ENCODE peak calls at places on chromosomes 3 and 15, in ten cellular contexts. One of them, this sample, is unnamed.

GRCh38 chr3:138919304-138919703 is 27.6 kb downstream of the FOXL2 start:
- DNase-seq in RPMI7951: peak
- DNase-seq in left ventricle myocardium inferior: no peak
- DNase-seq in fibroblast of lung: no peak
- DNase-seq in stimulated activated CD4-positive, alpha-beta T cell treated with anti-CD3 and anti-CD28 coated beads, Interleukin-1b, Interleukin-23, amount 100 ng/mL, for 1 hour: no peak
- DNase-seq in stimulated activated naive CD8-positive, alpha-beta T cell treated with anti-CD3 and anti-CD28 coated beads, Interleukin-15, amount 100 ng/mL, for 72 hours: no peak
- DNase-seq in hippocampal formation: no peak
- DNase-seq in stimulated activated CD8-positive, alpha-beta memory T cell treated with anti-CD3 and anti-CD28 coated beads, Interleukin-4, amount 100 ng/mL, for 48 hours: no peak
- DNase-seq in C1 segment of cervical spinal cord: no peak
- DNase-seq in germinal center: no peak
- DNase-seq in this sample: no peak

GRCh38 chr3:50885491-50885890 is 210.8 kb downstream of the DOCK3 start:
- DNase-seq in RPMI7951: peak
- DNase-seq in left ventricle myocardium inferior: no peak
- DNase-seq in fibroblast of lung: no peak
- DNase-seq in stimulated activated CD4-positive, alpha-beta T cell treated with anti-CD3 and anti-CD28 coated beads, Interleukin-1b, Interleukin-23, amount 100 ng/mL, for 1 hour: no peak
- DNase-seq in stimulated activated naive CD8-positive, alpha-beta T cell treated with anti-CD3 and anti-CD28 coated beads, Interleukin-15, amount 100 ng/mL, for 72 hours: no peak
- DNase-seq in hippocampal formation: no peak
- DNase-seq in stimulated activated CD8-positive, alpha-beta memory T cell treated with anti-CD3 and anti-CD28 coated beads, Interleukin-4, amount 100 ng/mL, for 48 hours: no peak
- DNase-seq in C1 segment of cervical spinal cord: no peak
- DNase-seq in germinal center: no peak
- DNase-seq in this sample: no peak

GRCh38 chr15:83010709-83011270 is 649 bp downstream of the C15orf40 start:
- DNase-seq in RPMI7951: peak
- DNase-seq in left ventricle myocardium inferior: peak
- DNase-seq in fibroblast of lung: peak
- DNase-seq in stimulated activated CD4-positive, alpha-beta T cell treated with anti-CD3 and anti-CD28 coated beads, Interleukin-1b, Interleukin-23, amount 100 ng/mL, for 1 hour: peak
- DNase-seq in stimulated activated naive CD8-positive, alpha-beta T cell treated with anti-CD3 and anti-CD28 coated beads, Interleukin-15, amount 100 ng/mL, for 72 hours: peak
- DNase-seq in hippocampal formation: peak
- DNase-seq in stimulated activated CD8-positive, alpha-beta memory T cell treated with anti-CD3 and anti-CD28 coated beads, Interleukin-4, amount 100 ng/mL, for 48 hours: peak
- DNase-seq in C1 segment of cervical spinal cord: peak
- DNase-seq in germinal center: peak
- DNase-seq in this sample: peak

GRCh38 chr3:82143661-82144405 is 382.4 kb upstream of the GBE1 start:
- DNase-seq in RPMI7951: no peak
- DNase-seq in left ventricle myocardium inferior: no peak
- DNase-seq in fibroblast of lung: peak
- DNase-seq in stimulated activated CD4-positive, alpha-beta T cell treated with anti-CD3 and anti-CD28 coated beads, Interleukin-1b, Interleukin-23, amount 100 ng/mL, for 1 hour: no peak
- DNase-seq in stimulated activated naive CD8-positive, alpha-beta T cell treated with anti-CD3 and anti-CD28 coated beads, Interleukin-15, amount 100 ng/mL, for 72 hours: no peak
- DNase-seq in hippocampal formation: no peak
- DNase-seq in stimulated activated CD8-positive, alpha-beta memory T cell treated with anti-CD3 and anti-CD28 coated beads, Interleukin-4, amount 100 ng/mL, for 48 hours: no peak
- DNase-seq in C1 segment of cervical spinal cord: no peak
- DNase-seq in germinal center: no peak
- DNase-seq in this sample: no peak

GRCh38 chr3:96430019-96430541 is 384.3 kb upstream of the EPHA6 start:
- DNase-seq in RPMI7951: no peak
- DNase-seq in left ventricle myocardium inferior: no peak
- DNase-seq in fibroblast of lung: no peak
- DNase-seq in stimulated activated CD4-positive, alpha-beta T cell treated with anti-CD3 and anti-CD28 coated beads, Interleukin-1b, Interleukin-23, amount 100 ng/mL, for 1 hour: no peak
- DNase-seq in stimulated activated naive CD8-positive, alpha-beta T cell treated with anti-CD3 and anti-CD28 coated beads, Interleukin-15, amount 100 ng/mL, for 72 hours: no peak
- DNase-seq in hippocampal formation: no peak
- DNase-seq in stimulated activated CD8-positive, alpha-beta memory T cell treated with anti-CD3 and anti-CD28 coated beads, Interleukin-4, amount 100 ng/mL, for 48 hours: no peak
- DNase-seq in C1 segment of cervical spinal cord: no peak
- DNase-seq in germinal center: no peak
- DNase-seq in this sample: no peak

GRCh38 chr15:25242957-25243799 is 195.6 kb downstream of the UBE3A start:
- DNase-seq in RPMI7951: no peak
- DNase-seq in left ventricle myocardium inferior: peak
- DNase-seq in fibroblast of lung: no peak
- DNase-seq in stimulated activated CD4-positive, alpha-beta T cell treated with anti-CD3 and anti-CD28 coated beads, Interleukin-1b, Interleukin-23, amount 100 ng/mL, for 1 hour: no peak
- DNase-seq in stimulated activated naive CD8-positive, alpha-beta T cell treated with anti-CD3 and anti-CD28 coated beads, Interleukin-15, amount 100 ng/mL, for 72 hours: no peak
- DNase-seq in hippocampal formation: no peak
- DNase-seq in stimulated activated CD8-positive, alpha-beta memory T cell treated with anti-CD3 and anti-CD28 coated beads, Interleukin-4, amount 100 ng/mL, for 48 hours: peak
- DNase-seq in C1 segment of cervical spinal cord: no peak
- DNase-seq in germinal center: no peak
- DNase-seq in this sample: no peak

GRCh38 chr15:28130651-28131050 is 31.5 kb upstream of the OCA2 start:
- DNase-seq in RPMI7951: no peak
- DNase-seq in left ventricle myocardium inferior: no peak
- DNase-seq in fibroblast of lung: no peak
- DNase-seq in stimulated activated CD4-positive, alpha-beta T cell treated with anti-CD3 and anti-CD28 coated beads, Interleukin-1b, Interleukin-23, amount 100 ng/mL, for 1 hour: no peak
- DNase-seq in stimulated activated naive CD8-positive, alpha-beta T cell treated with anti-CD3 and anti-CD28 coated beads, Interleukin-15, amount 100 ng/mL, for 72 hours: no peak
- DNase-seq in hippocampal formation: no peak
- DNase-seq in stimulated activated CD8-positive, alpha-beta memory T cell treated with anti-CD3 and anti-CD28 coated beads, Interleukin-4, amount 100 ng/mL, for 48 hours: no peak
- DNase-seq in C1 segment of cervical spinal cord: no peak
- DNase-seq in germinal center: no peak
- DNase-seq in this sample: no peak

GRCh38 chr3:94360982-94361381 is 298.1 kb downstream of the NSUN3 start:
- DNase-seq in RPMI7951: no peak
- DNase-seq in left ventricle myocardium inferior: peak
- DNase-seq in fibroblast of lung: peak
- DNase-seq in stimulated activated CD4-positive, alpha-beta T cell treated with anti-CD3 and anti-CD28 coated beads, Interleukin-1b, Interleukin-23, amount 100 ng/mL, for 1 hour: no peak
- DNase-seq in stimulated activated naive CD8-positive, alpha-beta T cell treated with anti-CD3 and anti-CD28 coated beads, Interleukin-15, amount 100 ng/mL, for 72 hours: no peak
- DNase-seq in hippocampal formation: no peak
- DNase-seq in stimulated activated CD8-positive, alpha-beta memory T cell treated with anti-CD3 and anti-CD28 coated beads, Interleukin-4, amount 100 ng/mL, for 48 hours: no peak
- DNase-seq in C1 segment of cervical spinal cord: peak
- DNase-seq in germinal center: no peak
- DNase-seq in this sample: no peak

GRCh38 chr3:13727890-13728289 is 152.0 kb downstream of the WNT7A start:
- DNase-seq in RPMI7951: no peak
- DNase-seq in left ventricle myocardium inferior: no peak
- DNase-seq in fibroblast of lung: no peak
- DNase-seq in stimulated activated CD4-positive, alpha-beta T cell treated with anti-CD3 and anti-CD28 coated beads, Interleukin-1b, Interleukin-23, amount 100 ng/mL, for 1 hour: no peak
- DNase-seq in stimulated activated naive CD8-positive, alpha-beta T cell treated with anti-CD3 and anti-CD28 coated beads, Interleukin-15, amount 100 ng/mL, for 72 hours: no peak
- DNase-seq in hippocampal formation: no peak
- DNase-seq in stimulated activated CD8-positive, alpha-beta memory T cell treated with anti-CD3 and anti-CD28 coated beads, Interleukin-4, amount 100 ng/mL, for 48 hours: no peak
- DNase-seq in C1 segment of cervical spinal cord: no peak
- DNase-seq in germinal center: no peak
- DNase-seq in this sample: no peak

GRCh38 chr15:80895965-80896364 is 93.7 kb downstream of the MESD start:
- DNase-seq in RPMI7951: no peak
- DNase-seq in left ventricle myocardium inferior: no peak
- DNase-seq in fibroblast of lung: no peak
- DNase-seq in stimulated activated CD4-positive, alpha-beta T cell treated with anti-CD3 and anti-CD28 coated beads, Interleukin-1b, Interleukin-23, amount 100 ng/mL, for 1 hour: no peak
- DNase-seq in stimulated activated naive CD8-positive, alpha-beta T cell treated with anti-CD3 and anti-CD28 coated beads, Interleukin-15, amount 100 ng/mL, for 72 hours: no peak
- DNase-seq in hippocampal formation: no peak
- DNase-seq in stimulated activated CD8-positive, alpha-beta memory T cell treated with anti-CD3 and anti-CD28 coated beads, Interleukin-4, amount 100 ng/mL, for 48 hours: no peak
- DNase-seq in C1 segment of cervical spinal cord: no peak
- DNase-seq in germinal center: no peak
- DNase-seq in this sample: no peak

GRCh38 chr15:44471885-44472284 is 44.5 kb downstream of the CTDSPL2 start:
- DNase-seq in RPMI7951: no peak
- DNase-seq in left ventricle myocardium inferior: no peak
- DNase-seq in fibroblast of lung: no peak
- DNase-seq in stimulated activated CD4-positive, alpha-beta T cell treated with anti-CD3 and anti-CD28 coated beads, Interleukin-1b, Interleukin-23, amount 100 ng/mL, for 1 hour: no peak
- DNase-seq in stimulated activated naive CD8-positive, alpha-beta T cell treated with anti-CD3 and anti-CD28 coated beads, Interleukin-15, amount 100 ng/mL, for 72 hours: no peak
- DNase-seq in hippocampal formation: no peak
- DNase-seq in stimulated activated CD8-positive, alpha-beta memory T cell treated with anti-CD3 and anti-CD28 coated beads, Interleukin-4, amount 100 ng/mL, for 48 hours: no peak
- DNase-seq in C1 segment of cervical spinal cord: no peak
- DNase-seq in germinal center: no peak
- DNase-seq in this sample: no peak

GRCh38 chr3:158465074-158465473 is 105.9 kb upstream of the MLF1 start:
- DNase-seq in RPMI7951: no peak
- DNase-seq in left ventricle myocardium inferior: no peak
- DNase-seq in fibroblast of lung: no peak
- DNase-seq in stimulated activated CD4-positive, alpha-beta T cell treated with anti-CD3 and anti-CD28 coated beads, Interleukin-1b, Interleukin-23, amount 100 ng/mL, for 1 hour: no peak
- DNase-seq in stimulated activated naive CD8-positive, alpha-beta T cell treated with anti-CD3 and anti-CD28 coated beads, Interleukin-15, amount 100 ng/mL, for 72 hours: no peak
- DNase-seq in hippocampal formation: no peak
- DNase-seq in stimulated activated CD8-positive, alpha-beta memory T cell treated with anti-CD3 and anti-CD28 coated beads, Interleukin-4, amount 100 ng/mL, for 48 hours: no peak
- DNase-seq in C1 segment of cervical spinal cord: no peak
- DNase-seq in germinal center: no peak
- DNase-seq in this sample: no peak

GRCh38 chr3:3998140-3998977 is 199.1 kb downstream of the LRRN1 start:
- DNase-seq in RPMI7951: peak
- DNase-seq in left ventricle myocardium inferior: no peak
- DNase-seq in fibroblast of lung: peak
- DNase-seq in stimulated activated CD4-positive, alpha-beta T cell treated with anti-CD3 and anti-CD28 coated beads, Interleukin-1b, Interleukin-23, amount 100 ng/mL, for 1 hour: no peak
- DNase-seq in stimulated activated naive CD8-positive, alpha-beta T cell treated with anti-CD3 and anti-CD28 coated beads, Interleukin-15, amount 100 ng/mL, for 72 hours: peak
- DNase-seq in hippocampal formation: no peak
- DNase-seq in stimulated activated CD8-positive, alpha-beta memory T cell treated with anti-CD3 and anti-CD28 coated beads, Interleukin-4, amount 100 ng/mL, for 48 hours: peak
- DNase-seq in C1 segment of cervical spinal cord: no peak
- DNase-seq in germinal center: peak
- DNase-seq in this sample: peak

GRCh38 chr3:49500408-49501257 is 30.6 kb downstream of the DAG1 start:
- DNase-seq in RPMI7951: peak
- DNase-seq in left ventricle myocardium inferior: peak
- DNase-seq in fibroblast of lung: peak
- DNase-seq in stimulated activated CD4-positive, alpha-beta T cell treated with anti-CD3 and anti-CD28 coated beads, Interleukin-1b, Interleukin-23, amount 100 ng/mL, for 1 hour: no peak
- DNase-seq in stimulated activated naive CD8-positive, alpha-beta T cell treated with anti-CD3 and anti-CD28 coated beads, Interleukin-15, amount 100 ng/mL, for 72 hours: no peak
- DNase-seq in hippocampal formation: no peak
- DNase-seq in stimulated activated CD8-positive, alpha-beta memory T cell treated with anti-CD3 and anti-CD28 coated beads, Interleukin-4, amount 100 ng/mL, for 48 hours: no peak
- DNase-seq in C1 segment of cervical spinal cord: no peak
- DNase-seq in germinal center: no peak
- DNase-seq in this sample: no peak

GRCh38 chr15:75542386-75542797 is 36.7 kb downstream of the PTPN9 start:
- DNase-seq in RPMI7951: no peak
- DNase-seq in left ventricle myocardium inferior: no peak
- DNase-seq in fibroblast of lung: no peak
- DNase-seq in stimulated activated CD4-positive, alpha-beta T cell treated with anti-CD3 and anti-CD28 coated beads, Interleukin-1b, Interleukin-23, amount 100 ng/mL, for 1 hour: no peak
- DNase-seq in stimulated activated naive CD8-positive, alpha-beta T cell treated with anti-CD3 and anti-CD28 coated beads, Interleukin-15, amount 100 ng/mL, for 72 hours: no peak
- DNase-seq in hippocampal formation: no peak
- DNase-seq in stimulated activated CD8-positive, alpha-beta memory T cell treated with anti-CD3 and anti-CD28 coated beads, Interleukin-4, amount 100 ng/mL, for 48 hours: no peak
- DNase-seq in C1 segment of cervical spinal cord: no peak
- DNase-seq in germinal center: no peak
- DNase-seq in this sample: no peak

GRCh38 chr3:183518446-183519185 is 36.9 kb downstream of the KLHL6 start:
- DNase-seq in RPMI7951: peak
- DNase-seq in left ventricle myocardium inferior: no peak
- DNase-seq in fibroblast of lung: no peak
- DNase-seq in stimulated activated CD4-positive, alpha-beta T cell treated with anti-CD3 and anti-CD28 coated beads, Interleukin-1b, Interleukin-23, amount 100 ng/mL, for 1 hour: no peak
- DNase-seq in stimulated activated naive CD8-positive, alpha-beta T cell treated with anti-CD3 and anti-CD28 coated beads, Interleukin-15, amount 100 ng/mL, for 72 hours: peak
- DNase-seq in hippocampal formation: no peak
- DNase-seq in stimulated activated CD8-positive, alpha-beta memory T cell treated with anti-CD3 and anti-CD28 coated beads, Interleukin-4, amount 100 ng/mL, for 48 hours: no peak
- DNase-seq in C1 segment of cervical spinal cord: peak
- DNase-seq in germinal center: no peak
- DNase-seq in this sample: no peak

GRCh38 chr3:31014317-31015040 is 120.0 kb upstream of the GADL1 start:
- DNase-seq in RPMI7951: peak
- DNase-seq in left ventricle myocardium inferior: no peak
- DNase-seq in fibroblast of lung: peak
- DNase-seq in stimulated activated CD4-positive, alpha-beta T cell treated with anti-CD3 and anti-CD28 coated beads, Interleukin-1b, Interleukin-23, amount 100 ng/mL, for 1 hour: no peak
- DNase-seq in stimulated activated naive CD8-positive, alpha-beta T cell treated with anti-CD3 and anti-CD28 coated beads, Interleukin-15, amount 100 ng/mL, for 72 hours: no peak
- DNase-seq in hippocampal formation: no peak
- DNase-seq in stimulated activated CD8-positive, alpha-beta memory T cell treated with anti-CD3 and anti-CD28 coated beads, Interleukin-4, amount 100 ng/mL, for 48 hours: no peak
- DNase-seq in C1 segment of cervical spinal cord: no peak
- DNase-seq in germinal center: no peak
- DNase-seq in this sample: no peak

GRCh38 chr15:35358824-35359223 is 187.1 kb downstream of the DPH6 start:
- DNase-seq in RPMI7951: no peak
- DNase-seq in left ventricle myocardium inferior: no peak
- DNase-seq in fibroblast of lung: no peak
- DNase-seq in stimulated activated CD4-positive, alpha-beta T cell treated with anti-CD3 and anti-CD28 coated beads, Interleukin-1b, Interleukin-23, amount 100 ng/mL, for 1 hour: no peak
- DNase-seq in stimulated activated naive CD8-positive, alpha-beta T cell treated with anti-CD3 and anti-CD28 coated beads, Interleukin-15, amount 100 ng/mL, for 72 hours: no peak
- DNase-seq in hippocampal formation: no peak
- DNase-seq in stimulated activated CD8-positive, alpha-beta memory T cell treated with anti-CD3 and anti-CD28 coated beads, Interleukin-4, amount 100 ng/mL, for 48 hours: no peak
- DNase-seq in C1 segment of cervical spinal cord: no peak
- DNase-seq in germinal center: no peak
- DNase-seq in this sample: no peak

GRCh38 chr15:30042556-30042955 is 40.2 kb upstream of the GOLGA8J start:
- DNase-seq in RPMI7951: no peak
- DNase-seq in left ventricle myocardium inferior: no peak
- DNase-seq in fibroblast of lung: peak
- DNase-seq in stimulated activated CD4-positive, alpha-beta T cell treated with anti-CD3 and anti-CD28 coated beads, Interleukin-1b, Interleukin-23, amount 100 ng/mL, for 1 hour: no peak
- DNase-seq in stimulated activated naive CD8-positive, alpha-beta T cell treated with anti-CD3 and anti-CD28 coated beads, Interleukin-15, amount 100 ng/mL, for 72 hours: no peak
- DNase-seq in hippocampal formation: no peak
- DNase-seq in stimulated activated CD8-positive, alpha-beta memory T cell treated with anti-CD3 and anti-CD28 coated beads, Interleukin-4, amount 100 ng/mL, for 48 hours: no peak
- DNase-seq in C1 segment of cervical spinal cord: no peak
- DNase-seq in germinal center: no peak
- DNase-seq in this sample: no peak

GRCh38 chr15:47409601-47410000 is 307.7 kb upstream of the SEMA6D start:
- DNase-seq in RPMI7951: no peak
- DNase-seq in left ventricle myocardium inferior: no peak
- DNase-seq in fibroblast of lung: no peak
- DNase-seq in stimulated activated CD4-positive, alpha-beta T cell treated with anti-CD3 and anti-CD28 coated beads, Interleukin-1b, Interleukin-23, amount 100 ng/mL, for 1 hour: no peak
- DNase-seq in stimulated activated naive CD8-positive, alpha-beta T cell treated with anti-CD3 and anti-CD28 coated beads, Interleukin-15, amount 100 ng/mL, for 72 hours: no peak
- DNase-seq in hippocampal formation: no peak
- DNase-seq in stimulated activated CD8-positive, alpha-beta memory T cell treated with anti-CD3 and anti-CD28 coated beads, Interleukin-4, amount 100 ng/mL, for 48 hours: no peak
- DNase-seq in C1 segment of cervical spinal cord: no peak
- DNase-seq in germinal center: no peak
- DNase-seq in this sample: no peak

GRCh38 chr3:10935846-10936631 is 56.5 kb upstream of the SLC6A1 start:
- DNase-seq in RPMI7951: no peak
- DNase-seq in left ventricle myocardium inferior: no peak
- DNase-seq in fibroblast of lung: no peak
- DNase-seq in stimulated activated CD4-positive, alpha-beta T cell treated with anti-CD3 and anti-CD28 coated beads, Interleukin-1b, Interleukin-23, amount 100 ng/mL, for 1 hour: no peak
- DNase-seq in stimulated activated naive CD8-positive, alpha-beta T cell treated with anti-CD3 and anti-CD28 coated beads, Interleukin-15, amount 100 ng/mL, for 72 hours: no peak
- DNase-seq in hippocampal formation: no peak
- DNase-seq in stimulated activated CD8-positive, alpha-beta memory T cell treated with anti-CD3 and anti-CD28 coated beads, Interleukin-4, amount 100 ng/mL, for 48 hours: no peak
- DNase-seq in C1 segment of cervical spinal cord: no peak
- DNase-seq in germinal center: no peak
- DNase-seq in this sample: no peak

GRCh38 chr15:59378855-59379254 is 6.2 kb upstream of the MYO1E start:
- DNase-seq in RPMI7951: no peak
- DNase-seq in left ventricle myocardium inferior: no peak
- DNase-seq in fibroblast of lung: no peak
- DNase-seq in stimulated activated CD4-positive, alpha-beta T cell treated with anti-CD3 and anti-CD28 coated beads, Interleukin-1b, Interleukin-23, amount 100 ng/mL, for 1 hour: no peak
- DNase-seq in stimulated activated naive CD8-positive, alpha-beta T cell treated with anti-CD3 and anti-CD28 coated beads, Interleukin-15, amount 100 ng/mL, for 72 hours: no peak
- DNase-seq in hippocampal formation: no peak
- DNase-seq in stimulated activated CD8-positive, alpha-beta memory T cell treated with anti-CD3 and anti-CD28 coated beads, Interleukin-4, amount 100 ng/mL, for 48 hours: no peak
- DNase-seq in C1 segment of cervical spinal cord: no peak
- DNase-seq in germinal center: no peak
- DNase-seq in this sample: no peak

GRCh38 chr3:71584216-71585061 is 911 bp upstream of the FOXP1 start:
- DNase-seq in RPMI7951: peak
- DNase-seq in left ventricle myocardium inferior: peak
- DNase-seq in fibroblast of lung: peak
- DNase-seq in stimulated activated CD4-positive, alpha-beta T cell treated with anti-CD3 and anti-CD28 coated beads, Interleukin-1b, Interleukin-23, amount 100 ng/mL, for 1 hour: no peak
- DNase-seq in stimulated activated naive CD8-positive, alpha-beta T cell treated with anti-CD3 and anti-CD28 coated beads, Interleukin-15, amount 100 ng/mL, for 72 hours: peak
- DNase-seq in hippocampal formation: peak
- DNase-seq in stimulated activated CD8-positive, alpha-beta memory T cell treated with anti-CD3 and anti-CD28 coated beads, Interleukin-4, amount 100 ng/mL, for 48 hours: peak
- DNase-seq in C1 segment of cervical spinal cord: peak
- DNase-seq in germinal center: no peak
- DNase-seq in this sample: no peak

GRCh38 chr3:129560931-129561594 is 18.1 kb downstream of the H1-8 start:
- DNase-seq in RPMI7951: peak
- DNase-seq in left ventricle myocardium inferior: peak
- DNase-seq in fibroblast of lung: peak
- DNase-seq in stimulated activated CD4-positive, alpha-beta T cell treated with anti-CD3 and anti-CD28 coated beads, Interleukin-1b, Interleukin-23, amount 100 ng/mL, for 1 hour: no peak
- DNase-seq in stimulated activated naive CD8-positive, alpha-beta T cell treated with anti-CD3 and anti-CD28 coated beads, Interleukin-15, amount 100 ng/mL, for 72 hours: no peak
- DNase-seq in hippocampal formation: no peak
- DNase-seq in stimulated activated CD8-positive, alpha-beta memory T cell treated with anti-CD3 and anti-CD28 coated beads, Interleukin-4, amount 100 ng/mL, for 48 hours: no peak
- DNase-seq in C1 segment of cervical spinal cord: peak
- DNase-seq in germinal center: no peak
- DNase-seq in this sample: no peak

GRCh38 chr15:94792166-94792565 is 560.8 kb downstream of the MCTP2 start:
- DNase-seq in RPMI7951: peak
- DNase-seq in left ventricle myocardium inferior: no peak
- DNase-seq in fibroblast of lung: peak
- DNase-seq in stimulated activated CD4-positive, alpha-beta T cell treated with anti-CD3 and anti-CD28 coated beads, Interleukin-1b, Interleukin-23, amount 100 ng/mL, for 1 hour: no peak
- DNase-seq in stimulated activated naive CD8-positive, alpha-beta T cell treated with anti-CD3 and anti-CD28 coated beads, Interleukin-15, amount 100 ng/mL, for 72 hours: no peak
- DNase-seq in hippocampal formation: no peak
- DNase-seq in stimulated activated CD8-positive, alpha-beta memory T cell treated with anti-CD3 and anti-CD28 coated beads, Interleukin-4, amount 100 ng/mL, for 48 hours: no peak
- DNase-seq in C1 segment of cervical spinal cord: no peak
- DNase-seq in germinal center: no peak
- DNase-seq in this sample: no peak

GRCh38 chr3:141294848-141295247 is 63.2 kb downstream of the PXYLP1 start:
- DNase-seq in RPMI7951: peak
- DNase-seq in left ventricle myocardium inferior: no peak
- DNase-seq in fibroblast of lung: peak
- DNase-seq in stimulated activated CD4-positive, alpha-beta T cell treated with anti-CD3 and anti-CD28 coated beads, Interleukin-1b, Interleukin-23, amount 100 ng/mL, for 1 hour: no peak
- DNase-seq in stimulated activated naive CD8-positive, alpha-beta T cell treated with anti-CD3 and anti-CD28 coated beads, Interleukin-15, amount 100 ng/mL, for 72 hours: no peak
- DNase-seq in hippocampal formation: no peak
- DNase-seq in stimulated activated CD8-positive, alpha-beta memory T cell treated with anti-CD3 and anti-CD28 coated beads, Interleukin-4, amount 100 ng/mL, for 48 hours: no peak
- DNase-seq in C1 segment of cervical spinal cord: no peak
- DNase-seq in germinal center: no peak
- DNase-seq in this sample: no peak

GRCh38 chr3:48411606-48412374 is 18.1 kb downstream of the PLXNB1 start:
- DNase-seq in RPMI7951: no peak
- DNase-seq in left ventricle myocardium inferior: no peak
- DNase-seq in fibroblast of lung: no peak
- DNase-seq in stimulated activated CD4-positive, alpha-beta T cell treated with anti-CD3 and anti-CD28 coated beads, Interleukin-1b, Interleukin-23, amount 100 ng/mL, for 1 hour: no peak
- DNase-seq in stimulated activated naive CD8-positive, alpha-beta T cell treated with anti-CD3 and anti-CD28 coated beads, Interleukin-15, amount 100 ng/mL, for 72 hours: no peak
- DNase-seq in hippocampal formation: no peak
- DNase-seq in stimulated activated CD8-positive, alpha-beta memory T cell treated with anti-CD3 and anti-CD28 coated beads, Interleukin-4, amount 100 ng/mL, for 48 hours: no peak
- DNase-seq in C1 segment of cervical spinal cord: no peak
- DNase-seq in germinal center: no peak
- DNase-seq in this sample: no peak

GRCh38 chr3:154349223-154349622 is 24.9 kb upstream of the DHX36 start:
- DNase-seq in RPMI7951: no peak
- DNase-seq in left ventricle myocardium inferior: no peak
- DNase-seq in fibroblast of lung: no peak
- DNase-seq in stimulated activated CD4-positive, alpha-beta T cell treated with anti-CD3 and anti-CD28 coated beads, Interleukin-1b, Interleukin-23, amount 100 ng/mL, for 1 hour: no peak
- DNase-seq in stimulated activated naive CD8-positive, alpha-beta T cell treated with anti-CD3 and anti-CD28 coated beads, Interleukin-15, amount 100 ng/mL, for 72 hours: no peak
- DNase-seq in hippocampal formation: no peak
- DNase-seq in stimulated activated CD8-positive, alpha-beta memory T cell treated with anti-CD3 and anti-CD28 coated beads, Interleukin-4, amount 100 ng/mL, for 48 hours: no peak
- DNase-seq in C1 segment of cervical spinal cord: no peak
- DNase-seq in germinal center: no peak
- DNase-seq in this sample: no peak